ENCODE peak calls at places on chromosomes 7 and 10, in four cellular contexts. R is GM13976, Q is iPS-NIHi11, C is tibial artery. U is an unnamed sample.

GRCh38 chr10:119680050-119680449 is 28.9 kb downstream of the BAG3 start:
- DNase-seq in R (no peak), Q (no peak), C (peak; percentile 54), U (no peak)

GRCh38 chr7:39838326-39838725 is 111.7 kb upstream of the CDK13 start:
- DNase-seq in R (no peak), Q (no peak), C (no peak), U (no peak)

GRCh38 chr7:35647171-35647574 is 47.8 kb downstream of the HERPUD2 start:
- DNase-seq in R (no peak), Q (peak; percentile 68), C (no peak), U (no peak)

GRCh38 chr10:35448687-35449662 is 112.7 kb downstream of the CCNY start:
- DNase-seq in R (no peak), Q (peak; percentile 35), C (no peak), U (no peak)

GRCh38 chr7:128737867-128738390 is 1.2 kb upstream of the CALU start:
- DNase-seq in R (no peak), Q (no peak), C (no peak), U (no peak)

GRCh38 chr7:152709307-152710133 is 33.6 kb upstream of the XRCC2 start:
- DNase-seq in R (no peak), Q (no peak), C (no peak), U (no peak)

GRCh38 chr10:112907893-112908292 is 42.2 kb upstream of the TCF7L2 start:
- DNase-seq in R (no peak), Q (no peak), C (no peak), U (no peak)

GRCh38 chr7:43655584-43655983 is 72.7 kb downstream of the STK17A start:
- DNase-seq in R (no peak), Q (no peak), C (no peak), U (no peak)

GRCh38 chr10:29947701-29948060 is 111.7 kb downstream of the JCAD start:
- DNase-seq in R (no peak), Q (peak; percentile 31), C (no peak), U (no peak)

GRCh38 chr7:12749746-12750145 is 62.3 kb downstream of the ARL4A start:
- DNase-seq in R (no peak), Q (no peak), C (no peak), U (no peak)

GRCh38 chr10:93074597-93075368 is 1.1 kb downstream of the CYP26A1 start:
- DNase-seq in R (peak; percentile 46), Q (no peak), C (no peak), U (no peak)

GRCh38 chr10:78341953-78342614 is 308.4 kb downstream of the RPS24 start:
- DNase-seq in R (no peak), Q (no peak), C (no peak), U (no peak)

GRCh38 chr7:3134715-3135114 is 91.0 kb upstream of the CARD11 start:
- DNase-seq in R (no peak), Q (no peak), C (no peak), U (no peak)

GRCh38 chr10:101236376-101237079 is 7.3 kb upstream of the LBX1 start:
- DNase-seq in R (no peak), Q (peak; percentile 63), C (no peak), U (no peak)

GRCh38 chr7:6618621-6619020 is 3.2 kb downstream of the ZNF853 start:
- DNase-seq in R (no peak), Q (no peak), C (no peak), U (no peak)

GRCh38 chr7:30469303-30469702 is 9.3 kb downstream of the NOD1 start:
- DNase-seq in R (no peak), Q (peak; percentile 75), C (peak; percentile 76), U (no peak)

GRCh38 chr7:3605222-3605621 is 304.2 kb downstream of the SDK1 start:
- DNase-seq in R (no peak), Q (no peak), C (no peak), U (no peak)

GRCh38 chr7:109213081-109213480 is 643.4 kb downstream of the DNAJB9 start:
- DNase-seq in R (no peak), Q (no peak), C (no peak), U (no peak)

GRCh38 chr10:18822156-18822555 is 162.9 kb downstream of the ARL5B start:
- DNase-seq in R (no peak), Q (peak; percentile 40), C (no peak), U (no peak)

GRCh38 chr10:23194966-23195845 is 3.1 kb downstream of the PTF1A start:
- DNase-seq in R (no peak), Q (peak; percentile 39), C (no peak), U (no peak)

GRCh38 chr10:13099144-13099665 is 758 bp upstream of the OPTN start:
- DNase-seq in R (peak; percentile 76), Q (peak; percentile 76), C (no peak), U (peak; percentile 54)

GRCh38 chr10:11401314-11402222 is 209.9 kb downstream of the USP6NL start:
- DNase-seq in R (no peak), Q (no peak), C (no peak), U (no peak)

GRCh38 chr10:31702954-31703353 is 225.7 kb downstream of the ARHGAP12 start:
- DNase-seq in R (no peak), Q (no peak), C (no peak), U (no peak)

GRCh38 chr7:112129655-112130323 is 76.4 kb downstream of the DOCK4 start:
- DNase-seq in R (no peak), Q (peak; percentile 14), C (no peak), U (no peak)

GRCh38 chr7:39355664-39356063 is 210.5 kb upstream of the YAE1 start:
- DNase-seq in R (no peak), Q (no peak), C (no peak), U (no peak)

GRCh38 chr7:11153694-11154093 is 180.0 kb downstream of the PHF14 start:
- DNase-seq in R (no peak), Q (no peak), C (no peak), U (no peak)

GRCh38 chr7:119983468-119983867 is 289.5 kb upstream of the KCND2 start:
- DNase-seq in R (no peak), Q (no peak), C (no peak), U (no peak)

GRCh38 chr7:81715984-81716588 is 53.8 kb downstream of the HGF start:
- DNase-seq in R (no peak), Q (no peak), C (no peak), U (no peak)

GRCh38 chr10:78291733-78292132 is 258.1 kb downstream of the RPS24 start:
- DNase-seq in R (no peak), Q (no peak), C (no peak), U (no peak)

GRCh38 chr7:117041822-117042221 is 88.5 kb downstream of the ST7 start:
- DNase-seq in R (no peak), Q (no peak), C (no peak), U (no peak)

GRCh38 chr7:92461027-92462003 is 14.0 kb downstream of the GATAD1 start:
- DNase-seq in R (peak; percentile 59), Q (peak; percentile 60), C (no peak), U (peak; percentile 50)

GRCh38 chr7:91034459-91035368 is 229.5 kb upstream of the FZD1 start:
- DNase-seq in R (peak; percentile 56), Q (peak; percentile 37), C (peak; percentile 60), U (peak; percentile 24)

GRCh38 chr7:147513451-147513850 is 1077.1 kb upstream of the C7orf33 start:
- DNase-seq in R (no peak), Q (no peak), C (no peak), U (no peak)

GRCh38 chr7:8295638-8296361 is 33.8 kb upstream of the ICA1 start:
- DNase-seq in R (peak; percentile 72), Q (peak; percentile 86), C (no peak), U (peak; percentile 64)

GRCh38 chr7:74498996-74499834 is 45.5 kb downstream of the GTF2IRD1 start:
- DNase-seq in R (no peak), Q (no peak), C (no peak), U (no peak)

GRCh38 chr7:30281263-30281662 is 3.1 kb upstream of the ZNRF2 start:
- DNase-seq in R (no peak), Q (no peak), C (no peak), U (no peak)

GRCh38 chr10:128578766-128579165 is 452.5 kb upstream of the MKI67 start:
- DNase-seq in R (no peak), Q (no peak), C (no peak), U (no peak)

GRCh38 chr7:48139461-48139860 is 31.8 kb upstream of the ABCA13 start:
- DNase-seq in R (no peak), Q (peak; percentile 17), C (no peak), U (no peak)